ENCODE peak calls at places on chromosome 2, in eight cellular contexts. One of them, this sample, is unnamed.

GRCh38 chr2:215137741-215138340 is 585 bp downstream of the ABCA12 start:
- DNase-seq in aorta: no peak
- DNase-seq in esophagus muscularis mucosa: no peak
- DNase-seq in CD4-positive, CD25-positive, alpha-beta regulatory T cell: no peak
- DNase-seq in fibroblast of lung: peak; percentile 70
- DNase-seq in breast epithelium: no peak
- DNase-seq in WERI-Rb-1: no peak
- DNase-seq in esophagus squamous epithelium: no peak
- DNase-seq in this sample: peak; percentile 73

GRCh38 chr2:212797484-212798205 is 259.0 kb upstream of the ERBB4 start:
- DNase-seq in CD4-positive, CD25-positive, alpha-beta regulatory T cell: no peak
- DNase-seq in esophagus squamous epithelium: no peak
- DNase-seq in esophagus muscularis mucosa: no peak
- DNase-seq in aorta: no peak
- DNase-seq in WERI-Rb-1: no peak
- DNase-seq in fibroblast of lung: peak; percentile 64
- DNase-seq in breast epithelium: no peak
- DNase-seq in this sample: no peak

GRCh38 chr2:86453838-86454237 is 12.7 kb downstream of the KDM3A start:
- DNase-seq in esophagus squamous epithelium: no peak
- DNase-seq in CD4-positive, CD25-positive, alpha-beta regulatory T cell: no peak
- DNase-seq in WERI-Rb-1: no peak
- DNase-seq in fibroblast of lung: peak; percentile 65
- DNase-seq in aorta: no peak
- DNase-seq in breast epithelium: no peak
- DNase-seq in esophagus muscularis mucosa: no peak
- DNase-seq in this sample: peak; percentile 16

GRCh38 chr2:238905224-238905623 is 57.3 kb downstream of the TWIST2 start:
- DNase-seq in CD4-positive, CD25-positive, alpha-beta regulatory T cell: no peak
- DNase-seq in fibroblast of lung: no peak
- DNase-seq in esophagus muscularis mucosa: no peak
- DNase-seq in WERI-Rb-1: no peak
- DNase-seq in esophagus squamous epithelium: no peak
- DNase-seq in aorta: no peak
- DNase-seq in breast epithelium: no peak
- DNase-seq in this sample: no peak

GRCh38 chr2:17208511-17208910 is 309.7 kb downstream of the RAD51AP2 start:
- DNase-seq in esophagus squamous epithelium: no peak
- DNase-seq in breast epithelium: no peak
- DNase-seq in CD4-positive, CD25-positive, alpha-beta regulatory T cell: no peak
- DNase-seq in esophagus muscularis mucosa: no peak
- DNase-seq in fibroblast of lung: peak; percentile 78
- DNase-seq in aorta: no peak
- DNase-seq in WERI-Rb-1: no peak
- DNase-seq in this sample: no peak

GRCh38 chr2:74267068-74267467 is 68.7 kb downstream of the MTHFD2 start:
- DNase-seq in esophagus squamous epithelium: no peak
- DNase-seq in fibroblast of lung: no peak
- DNase-seq in breast epithelium: no peak
- DNase-seq in aorta: no peak
- DNase-seq in CD4-positive, CD25-positive, alpha-beta regulatory T cell: peak; percentile 68
- DNase-seq in esophagus muscularis mucosa: no peak
- DNase-seq in WERI-Rb-1: peak; percentile 65
- DNase-seq in this sample: peak; percentile 2

GRCh38 chr2:240431276-240431662 is 4.2 kb upstream of the GPC1 start:
- DNase-seq in CD4-positive, CD25-positive, alpha-beta regulatory T cell: no peak
- DNase-seq in WERI-Rb-1: peak; percentile 11
- DNase-seq in aorta: peak; percentile 51
- DNase-seq in esophagus squamous epithelium: no peak
- DNase-seq in breast epithelium: no peak
- DNase-seq in esophagus muscularis mucosa: no peak
- DNase-seq in fibroblast of lung: no peak
- DNase-seq in this sample: no peak

GRCh38 chr2:207233731-207234130 is 68.0 kb upstream of the KLF7 start:
- DNase-seq in WERI-Rb-1: no peak
- DNase-seq in aorta: no peak
- DNase-seq in esophagus muscularis mucosa: no peak
- DNase-seq in fibroblast of lung: no peak
- DNase-seq in CD4-positive, CD25-positive, alpha-beta regulatory T cell: no peak
- DNase-seq in breast epithelium: no peak
- DNase-seq in esophagus squamous epithelium: no peak
- DNase-seq in this sample: no peak

GRCh38 chr2:60957643-60958042 is 59.9 kb upstream of the PEX13 start:
- DNase-seq in esophagus squamous epithelium: no peak
- DNase-seq in fibroblast of lung: peak; percentile 13
- DNase-seq in breast epithelium: no peak
- DNase-seq in esophagus muscularis mucosa: no peak
- DNase-seq in WERI-Rb-1: no peak
- DNase-seq in CD4-positive, CD25-positive, alpha-beta regulatory T cell: no peak
- DNase-seq in aorta: no peak
- DNase-seq in this sample: peak; percentile 73

GRCh38 chr2:46471-47345 is at the start of gene FAM110C:
- DNase-seq in fibroblast of lung: peak; percentile 16
- DNase-seq in CD4-positive, CD25-positive, alpha-beta regulatory T cell: peak; percentile 47
- DNase-seq in WERI-Rb-1: peak; percentile 46
- DNase-seq in esophagus squamous epithelium: no peak
- DNase-seq in esophagus muscularis mucosa: no peak
- DNase-seq in aorta: peak; percentile 93
- DNase-seq in breast epithelium: peak; percentile 77
- DNase-seq in this sample: peak; percentile 60

GRCh38 chr2:214710729-214711128 is 98.8 kb downstream of the BARD1 start:
- DNase-seq in fibroblast of lung: no peak
- DNase-seq in aorta: no peak
- DNase-seq in esophagus squamous epithelium: no peak
- DNase-seq in WERI-Rb-1: no peak
- DNase-seq in breast epithelium: no peak
- DNase-seq in CD4-positive, CD25-positive, alpha-beta regulatory T cell: no peak
- DNase-seq in esophagus muscularis mucosa: no peak
- DNase-seq in this sample: no peak

GRCh38 chr2:208265371-208265806 is 666 bp upstream of the PIKFYVE start:
- DNase-seq in CD4-positive, CD25-positive, alpha-beta regulatory T cell: peak; percentile 57
- DNase-seq in fibroblast of lung: peak; percentile 62
- DNase-seq in breast epithelium: no peak
- DNase-seq in esophagus squamous epithelium: peak; percentile 4
- DNase-seq in aorta: no peak
- DNase-seq in WERI-Rb-1: no peak
- DNase-seq in esophagus muscularis mucosa: no peak
- DNase-seq in this sample: no peak

GRCh38 chr2:227411320-227411989 is 23.7 kb upstream of the SCYGR1 start:
- DNase-seq in WERI-Rb-1: no peak
- DNase-seq in esophagus squamous epithelium: no peak
- DNase-seq in fibroblast of lung: peak; percentile 90
- DNase-seq in aorta: no peak
- DNase-seq in CD4-positive, CD25-positive, alpha-beta regulatory T cell: no peak
- DNase-seq in esophagus muscularis mucosa: no peak
- DNase-seq in breast epithelium: peak; percentile 23
- DNase-seq in this sample: peak; percentile 97

GRCh38 chr2:182726473-182726872 is 10.4 kb downstream of the DNAJC10 start:
- DNase-seq in esophagus squamous epithelium: no peak
- DNase-seq in CD4-positive, CD25-positive, alpha-beta regulatory T cell: no peak
- DNase-seq in breast epithelium: no peak
- DNase-seq in aorta: no peak
- DNase-seq in fibroblast of lung: no peak
- DNase-seq in esophagus muscularis mucosa: no peak
- DNase-seq in WERI-Rb-1: no peak
- DNase-seq in this sample: no peak

GRCh38 chr2:118845843-118846666 is 1.4 kb downstream of the EN1 start:
- DNase-seq in esophagus squamous epithelium: no peak
- DNase-seq in CD4-positive, CD25-positive, alpha-beta regulatory T cell: no peak
- DNase-seq in aorta: no peak
- DNase-seq in breast epithelium: no peak
- DNase-seq in esophagus muscularis mucosa: no peak
- DNase-seq in WERI-Rb-1: no peak
- DNase-seq in fibroblast of lung: no peak
- DNase-seq in this sample: no peak

GRCh38 chr2:8541223-8541622 is 140.6 kb upstream of the ID2 start:
- DNase-seq in fibroblast of lung: no peak
- DNase-seq in breast epithelium: no peak
- DNase-seq in WERI-Rb-1: no peak
- DNase-seq in esophagus muscularis mucosa: no peak
- DNase-seq in esophagus squamous epithelium: no peak
- DNase-seq in aorta: peak; percentile 48
- DNase-seq in CD4-positive, CD25-positive, alpha-beta regulatory T cell: no peak
- DNase-seq in this sample: no peak

GRCh38 chr2:2688231-2688630 is 357.2 kb upstream of the MYT1L start:
- DNase-seq in aorta: no peak
- DNase-seq in fibroblast of lung: no peak
- DNase-seq in WERI-Rb-1: no peak
- DNase-seq in esophagus squamous epithelium: no peak
- DNase-seq in CD4-positive, CD25-positive, alpha-beta regulatory T cell: no peak
- DNase-seq in esophagus muscularis mucosa: no peak
- DNase-seq in breast epithelium: no peak
- DNase-seq in this sample: no peak

GRCh38 chr2:104872866-104873688 is 19.2 kb downstream of the POU3F3 start:
- DNase-seq in aorta: no peak
- DNase-seq in esophagus muscularis mucosa: no peak
- DNase-seq in CD4-positive, CD25-positive, alpha-beta regulatory T cell: no peak
- DNase-seq in WERI-Rb-1: peak; percentile 51
- DNase-seq in fibroblast of lung: peak; percentile 76
- DNase-seq in esophagus squamous epithelium: no peak
- DNase-seq in breast epithelium: peak; percentile 53
- DNase-seq in this sample: no peak

GRCh38 chr2:134489732-134490384 is 228.9 kb downstream of the TMEM163 start:
- DNase-seq in fibroblast of lung: no peak
- DNase-seq in esophagus muscularis mucosa: no peak
- DNase-seq in aorta: no peak
- DNase-seq in esophagus squamous epithelium: no peak
- DNase-seq in breast epithelium: no peak
- DNase-seq in CD4-positive, CD25-positive, alpha-beta regulatory T cell: no peak
- DNase-seq in WERI-Rb-1: no peak
- DNase-seq in this sample: no peak

GRCh38 chr2:176281267-176281666 is 12.0 kb downstream of the MTX2 start:
- DNase-seq in fibroblast of lung: peak; percentile 81
- DNase-seq in WERI-Rb-1: no peak
- DNase-seq in breast epithelium: no peak
- DNase-seq in aorta: no peak
- DNase-seq in esophagus squamous epithelium: no peak
- DNase-seq in esophagus muscularis mucosa: no peak
- DNase-seq in CD4-positive, CD25-positive, alpha-beta regulatory T cell: no peak
- DNase-seq in this sample: peak; percentile 37

GRCh38 chr2:240424341-240425235 is 10.9 kb upstream of the GPC1 start:
- DNase-seq in CD4-positive, CD25-positive, alpha-beta regulatory T cell: no peak
- DNase-seq in fibroblast of lung: no peak
- DNase-seq in esophagus muscularis mucosa: no peak
- DNase-seq in esophagus squamous epithelium: no peak
- DNase-seq in WERI-Rb-1: peak; percentile 7
- DNase-seq in aorta: peak; percentile 32
- DNase-seq in breast epithelium: no peak
- DNase-seq in this sample: no peak

GRCh38 chr2:70258532-70258875 is 567 bp downstream of the PCYOX1 start:
- DNase-seq in aorta: peak; percentile 84
- DNase-seq in WERI-Rb-1: peak; percentile 65
- DNase-seq in CD4-positive, CD25-positive, alpha-beta regulatory T cell: no peak
- DNase-seq in fibroblast of lung: peak; percentile 13
- DNase-seq in esophagus muscularis mucosa: no peak
- DNase-seq in esophagus squamous epithelium: no peak
- DNase-seq in breast epithelium: peak; percentile 40
- DNase-seq in this sample: no peak

GRCh38 chr2:161386228-161386627 is 29.9 kb upstream of the TBR1 start:
- DNase-seq in breast epithelium: no peak
- DNase-seq in fibroblast of lung: no peak
- DNase-seq in aorta: no peak
- DNase-seq in WERI-Rb-1: no peak
- DNase-seq in esophagus muscularis mucosa: no peak
- DNase-seq in esophagus squamous epithelium: no peak
- DNase-seq in CD4-positive, CD25-positive, alpha-beta regulatory T cell: no peak
- DNase-seq in this sample: no peak

GRCh38 chr2:238424313-238424700 is 2.4 kb upstream of the ASB1 start:
- DNase-seq in esophagus squamous epithelium: no peak
- DNase-seq in breast epithelium: no peak
- DNase-seq in WERI-Rb-1: no peak
- DNase-seq in CD4-positive, CD25-positive, alpha-beta regulatory T cell: no peak
- DNase-seq in esophagus muscularis mucosa: no peak
- DNase-seq in aorta: no peak
- DNase-seq in fibroblast of lung: peak; percentile 83
- DNase-seq in this sample: no peak

GRCh38 chr2:17166506-17166905 is 351.7 kb downstream of the RAD51AP2 start:
- DNase-seq in WERI-Rb-1: no peak
- DNase-seq in aorta: no peak
- DNase-seq in CD4-positive, CD25-positive, alpha-beta regulatory T cell: no peak
- DNase-seq in fibroblast of lung: peak; percentile 68
- DNase-seq in esophagus muscularis mucosa: no peak
- DNase-seq in esophagus squamous epithelium: no peak
- DNase-seq in breast epithelium: no peak
- DNase-seq in this sample: peak; percentile 14

GRCh38 chr2:225895126-225895525 is 495.6 kb downstream of the NYAP2 start:
- DNase-seq in esophagus squamous epithelium: no peak
- DNase-seq in CD4-positive, CD25-positive, alpha-beta regulatory T cell: no peak
- DNase-seq in esophagus muscularis mucosa: no peak
- DNase-seq in WERI-Rb-1: no peak
- DNase-seq in breast epithelium: no peak
- DNase-seq in fibroblast of lung: peak; percentile 46
- DNase-seq in aorta: no peak
- DNase-seq in this sample: no peak
- H3K27ac ChIP-seq in esophagus squamous epithelium: no peak overlapping the region
- H3K27ac ChIP-seq in CD4-positive, CD25-positive, alpha-beta regulatory T cell: no peak overlapping the region
- H3K27ac ChIP-seq in esophagus muscularis mucosa: no peak overlapping the region
- H3K27ac ChIP-seq in WERI-Rb-1: no peak overlapping the region
- H3K27ac ChIP-seq in breast epithelium: no peak overlapping the region
- H3K27ac ChIP-seq in fibroblast of lung: no peak overlapping the region
- H3K27ac ChIP-seq in aorta: no peak overlapping the region
- H3K27ac ChIP-seq in this sample: no peak overlapping the region

GRCh38 chr2:218570850-218571249 is 2.2 kb downstream of the CNOT9 start:
- DNase-seq in esophagus muscularis mucosa: no peak
- DNase-seq in CD4-positive, CD25-positive, alpha-beta regulatory T cell: no peak
- DNase-seq in esophagus squamous epithelium: no peak
- DNase-seq in WERI-Rb-1: no peak
- DNase-seq in fibroblast of lung: peak; percentile 58
- DNase-seq in breast epithelium: no peak
- DNase-seq in aorta: no peak
- DNase-seq in this sample: no peak
- H3K27ac ChIP-seq in esophagus muscularis mucosa: peak overlapping the region; percentile 95
- H3K27ac ChIP-seq in CD4-positive, CD25-positive, alpha-beta regulatory T cell: peak overlapping the region; percentile 99
- H3K27ac ChIP-seq in esophagus squamous epithelium: peak overlapping the region; percentile 98
- H3K27ac ChIP-seq in WERI-Rb-1: no peak overlapping the region
- H3K27ac ChIP-seq in fibroblast of lung: peak overlapping the region; percentile 96
- H3K27ac ChIP-seq in breast epithelium: peak overlapping the region; percentile 97
- H3K27ac ChIP-seq in aorta: no peak overlapping the region
- H3K27ac ChIP-seq in this sample: no peak overlapping the region

DNA sequence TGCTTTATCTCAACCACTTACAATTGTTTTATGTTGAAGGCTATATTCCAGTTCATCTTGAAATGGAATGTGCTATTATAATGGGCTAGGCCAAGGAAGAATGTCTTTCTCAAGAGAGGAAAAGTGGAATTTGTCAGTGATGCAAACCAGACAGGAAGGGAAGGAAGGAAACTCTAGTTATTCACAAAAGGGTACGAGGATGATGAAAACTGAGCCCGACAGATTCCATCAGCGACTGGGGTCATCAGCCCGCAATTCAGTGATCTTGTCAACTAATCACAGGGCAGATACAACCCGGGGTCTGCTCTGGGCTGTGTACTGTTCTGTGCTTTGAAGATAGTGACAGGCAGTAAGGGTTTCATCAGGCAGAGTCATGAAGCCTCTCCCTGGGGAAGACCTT is 23.4 kb upstream of the LYPD6 start:
- DNase-seq in CD4-positive, CD25-positive, alpha-beta regulatory T cell: no peak
- DNase-seq in breast epithelium: no peak
- DNase-seq in esophagus squamous epithelium: no peak
- DNase-seq in fibroblast of lung: no peak
- DNase-seq in WERI-Rb-1: no peak
- DNase-seq in aorta: no peak
- DNase-seq in esophagus muscularis mucosa: peak; percentile 83
- DNase-seq in this sample: no peak
- H3K27ac ChIP-seq in CD4-positive, CD25-positive, alpha-beta regulatory T cell: no peak overlapping the region
- H3K27ac ChIP-seq in breast epithelium: no peak overlapping the region
- H3K27ac ChIP-seq in esophagus squamous epithelium: no peak overlapping the region
- H3K27ac ChIP-seq in fibroblast of lung: no peak overlapping the region
- H3K27ac ChIP-seq in WERI-Rb-1: no peak overlapping the region
- H3K27ac ChIP-seq in aorta: no peak overlapping the region
- H3K27ac ChIP-seq in esophagus muscularis mucosa: no peak overlapping the region
- H3K27ac ChIP-seq in this sample: no peak overlapping the region

GRCh38 chr2:85245891-85246290 is 81.9 kb downstream of the TGOLN2 start:
- DNase-seq in CD4-positive, CD25-positive, alpha-beta regulatory T cell: no peak
- DNase-seq in fibroblast of lung: peak; percentile 23
- DNase-seq in breast epithelium: no peak
- DNase-seq in esophagus squamous epithelium: no peak
- DNase-seq in esophagus muscularis mucosa: no peak
- DNase-seq in WERI-Rb-1: no peak
- DNase-seq in aorta: no peak
- DNase-seq in this sample: no peak
- H3K27ac ChIP-seq in CD4-positive, CD25-positive, alpha-beta regulatory T cell: no peak overlapping the region
- H3K27ac ChIP-seq in fibroblast of lung: no peak overlapping the region
- H3K27ac ChIP-seq in breast epithelium: no peak overlapping the region
- H3K27ac ChIP-seq in esophagus squamous epithelium: no peak overlapping the region
- H3K27ac ChIP-seq in esophagus muscularis mucosa: no peak overlapping the region
- H3K27ac ChIP-seq in WERI-Rb-1: no peak overlapping the region
- H3K27ac ChIP-seq in aorta: no peak overlapping the region
- H3K27ac ChIP-seq in this sample: no peak overlapping the region

This sample was measured in epithelial cell of prostate.